ENCODE peak calls at places on chromosomes 12 and 14, in seven cellular contexts. O is RPMI7951, H is fibroblast of lung, S is EH, L is memory B cell, D is substantia nigra, K is GM23248. E is an unnamed sample.

GRCh38 chr12:103745962-103746361 is 95.1 kb downstream of the NT5DC3 start:
- DNase-seq in L (no peak), D (no peak), K (no peak), O (no peak), H (no peak), S (no peak), E (no peak)

GRCh38 chr12:88036368-88036965 is 7.3 kb upstream of the C12orf50 start:
- DNase-seq in L (no peak), K (peak; percentile 68), D (no peak), O (peak; percentile 21), H (peak; percentile 66), S (peak; percentile 67), E (peak; percentile 66)

GRCh38 chr12:41596190-41596589 is 408.1 kb downstream of the PDZRN4 start:
- DNase-seq in H (no peak), D (no peak), S (no peak), K (no peak), O (no peak), L (no peak), E (no peak)

GRCh38 chr12:78210894-78211302 is 380.2 kb downstream of the NAV3 start:
- DNase-seq in S (peak; percentile 90), O (peak; percentile 84), D (no peak), L (no peak), H (peak; percentile 93), K (peak; percentile 66), E (peak; percentile 95)

GRCh38 chr14:94334837-94335236 is 11.7 kb upstream of the SERPINA6 start:
- DNase-seq in H (peak; percentile 9), S (peak; percentile 14), O (peak; percentile 20), K (no peak), L (no peak), D (no peak), E (no peak)

GRCh38 chr14:76995279-76996035 is 33.1 kb downstream of the IRF2BPL start:
- DNase-seq in S (no peak), L (no peak), O (no peak), K (no peak), D (no peak), H (no peak), E (no peak)

GRCh38 chr14:79842270-79842669 is 369.0 kb downstream of the DIO2 start:
- DNase-seq in O (peak; percentile 2), S (peak; percentile 87), H (peak; percentile 53), D (no peak), L (no peak), K (peak; percentile 58), E (peak; percentile 51)

GRCh38 chr12:12714276-12715001 is 2.7 kb upstream of the CDKN1B start:
- DNase-seq in H (peak; percentile 39), K (peak; percentile 64), D (peak; percentile 54), S (peak; percentile 62), L (peak; percentile 64), O (peak; percentile 47), E (no peak)

GRCh38 chr12:24487606-24488005 is 461.3 kb downstream of the BCAT1 start:
- DNase-seq in L (no peak), O (peak; percentile 26), H (peak; percentile 12), K (no peak), D (no peak), S (peak; percentile 15), E (peak; percentile 80)

GRCh38 chr12:31018106-31018890 is 55.4 kb upstream of the DDX11 start:
- DNase-seq in O (no peak), H (no peak), K (no peak), L (no peak), S (no peak), D (no peak), E (no peak)

GRCh38 chr14:23405516-23406025 is 2.5 kb downstream of the MYH6 start:
- DNase-seq in K (no peak), S (no peak), H (no peak), O (no peak), D (no peak), L (no peak), E (no peak)

GRCh38 chr12:79451988-79452387 is 238.8 kb downstream of the PAWR start:
- DNase-seq in D (peak; percentile 19), O (peak; percentile 96), S (peak; percentile 95), H (peak; percentile 83), L (no peak), K (peak; percentile 96), E (peak; percentile 98)

GRCh38 chr12:91556909-91557308 is 374.3 kb upstream of the DCN start:
- DNase-seq in K (no peak), L (no peak), S (no peak), D (no peak), H (no peak), O (no peak), E (no peak)

GRCh38 chr14:71049435-71050147 is 142.3 kb downstream of the PCNX1 start:
- DNase-seq in K (peak; percentile 88), S (peak; percentile 53), H (peak; percentile 72), D (no peak), O (no peak), L (no peak), E (peak; percentile 49)

GRCh38 chr14:64704743-64705405 is 650 bp downstream of the PLEKHG3 start:
- DNase-seq in H (no peak), L (no peak), O (no peak), K (peak; percentile 55), S (peak; percentile 42), D (peak; percentile 53), E (peak; percentile 8)

GRCh38 chr12:70083677-70084020 is 159.6 kb upstream of the CNOT2 start:
- DNase-seq in H (no peak), K (no peak), L (no peak), O (no peak), D (no peak), S (no peak), E (no peak)

GRCh38 chr14:36241183-36241582 is 64.7 kb upstream of the PTCSC3 start:
- DNase-seq in S (no peak), L (no peak), D (no peak), H (peak; percentile 11), O (no peak), K (no peak), E (no peak)

GRCh38 chr12:93894391-93895095 is 217.4 kb downstream of the CRADD start:
- DNase-seq in K (peak; percentile 85), H (peak; percentile 77), L (no peak), O (no peak), D (peak; percentile 81), S (peak; percentile 80), E (no peak)

GRCh38 chr14:102120888-102121287 is 18.8 kb upstream of the WDR20 start:
- DNase-seq in K (no peak), S (no peak), O (no peak), D (no peak), H (no peak), L (no peak), E (no peak)

GRCh38 chr14:70658899-70659298 is 17.2 kb downstream of the TTC9 start:
- DNase-seq in S (no peak), H (no peak), O (no peak), L (peak; percentile 23), K (no peak), D (no peak), E (no peak)

GRCh38 chr14:34023824-34024767 is 73.2 kb upstream of the EGLN3 start:
- DNase-seq in K (no peak), L (no peak), O (no peak), S (no peak), H (no peak), D (no peak), E (no peak)

GRCh38 chr12:119014368-119014767 is 33.0 kb downstream of the SRRM4 start:
- DNase-seq in K (no peak), D (no peak), H (no peak), O (no peak), L (no peak), S (no peak), E (no peak)

GRCh38 chr12:92396647-92397258 is 251.1 kb upstream of the BTG1 start:
- DNase-seq in L (no peak), S (peak; percentile 82), H (peak; percentile 46), K (peak; percentile 86), O (peak; percentile 70), D (no peak), E (peak; percentile 95)

GRCh38 chr12:116759783-116760581 is 21.9 kb downstream of the RNFT2 start:
- DNase-seq in H (no peak), L (peak; percentile 25), O (no peak), S (no peak), D (no peak), K (no peak), E (no peak)

E was measured in LHCN-M2.